ENCODE peak calls at places on chromosomes 3 and 15, in six cellular contexts. One of them, this sample, is unnamed.

GRCh38 chr3:25376346-25376745 is 51.7 kb upstream of the RARB start:
- DNase-seq in IMR-90: no peak
- DNase-seq in tibial artery: no peak
- DNase-seq in HepG2: no peak
- DNase-seq in cardiac muscle cell: no peak
- DNase-seq in kidney: no peak
- DNase-seq in this sample: no peak

GRCh38 chr15:63449711-63450110 is 54.7 kb upstream of the USP3 start:
- DNase-seq in tibial artery: peak; percentile 19
- DNase-seq in cardiac muscle cell: no peak
- DNase-seq in HepG2: no peak
- DNase-seq in kidney: no peak
- DNase-seq in IMR-90: no peak
- DNase-seq in this sample: no peak

GRCh38 chr3:118809696-118810498 is 224.7 kb downstream of the IGSF11 start:
- DNase-seq in HepG2: no peak
- DNase-seq in kidney: no peak
- DNase-seq in cardiac muscle cell: no peak
- DNase-seq in IMR-90: no peak
- DNase-seq in tibial artery: no peak
- DNase-seq in this sample: no peak

GRCh38 chr3:50655009-50655830 is 19.5 kb upstream of the DOCK3 start:
- DNase-seq in kidney: no peak
- DNase-seq in IMR-90: peak; percentile 13
- DNase-seq in HepG2: no peak
- DNase-seq in tibial artery: peak; percentile 38
- DNase-seq in cardiac muscle cell: no peak
- DNase-seq in this sample: no peak

GRCh38 chr3:43818229-43818628 is 127.5 kb downstream of the ABHD5 start:
- DNase-seq in HepG2: no peak
- DNase-seq in tibial artery: no peak
- DNase-seq in IMR-90: no peak
- DNase-seq in cardiac muscle cell: no peak
- DNase-seq in kidney: no peak
- DNase-seq in this sample: no peak

GRCh38 chr3:24018784-24019570 is 73.9 kb downstream of the NR1D2 start:
- DNase-seq in IMR-90: no peak
- DNase-seq in cardiac muscle cell: no peak
- DNase-seq in kidney: no peak
- DNase-seq in HepG2: no peak
- DNase-seq in tibial artery: no peak
- DNase-seq in this sample: peak; percentile 87

GRCh38 chr3:182983811-182984210 is 3.5 kb upstream of the DCUN1D1 start:
- DNase-seq in IMR-90: peak; percentile 36
- DNase-seq in kidney: no peak
- DNase-seq in HepG2: no peak
- DNase-seq in cardiac muscle cell: no peak
- DNase-seq in tibial artery: no peak
- DNase-seq in this sample: no peak

GRCh38 chr3:13308406-13308805 is 111.7 kb downstream of the NUP210 start:
- DNase-seq in kidney: peak; percentile 43
- DNase-seq in tibial artery: no peak
- DNase-seq in cardiac muscle cell: peak; percentile 51
- DNase-seq in IMR-90: peak; percentile 38
- DNase-seq in HepG2: peak; percentile 47
- DNase-seq in this sample: peak; percentile 21

GRCh38 chr15:58110999-58111717 is 27.0 kb upstream of the AQP9 start:
- DNase-seq in tibial artery: no peak
- DNase-seq in kidney: no peak
- DNase-seq in HepG2: no peak
- DNase-seq in cardiac muscle cell: no peak
- DNase-seq in IMR-90: no peak
- DNase-seq in this sample: no peak

GRCh38 chr15:84402856-84403608 is 167.5 kb downstream of the GOLGA6L4 start:
- DNase-seq in HepG2: no peak
- DNase-seq in kidney: peak; percentile 57
- DNase-seq in cardiac muscle cell: no peak
- DNase-seq in tibial artery: no peak
- DNase-seq in IMR-90: no peak
- DNase-seq in this sample: no peak

GRCh38 chr15:45521596-45522167 is 873 bp downstream of the SLC30A4 start:
- DNase-seq in kidney: no peak
- DNase-seq in HepG2: peak; percentile 54
- DNase-seq in tibial artery: no peak
- DNase-seq in cardiac muscle cell: peak; percentile 4
- DNase-seq in IMR-90: no peak
- DNase-seq in this sample: no peak

GRCh38 chr3:104907507-104907906 is 459.2 kb upstream of the ALCAM start:
- DNase-seq in cardiac muscle cell: no peak
- DNase-seq in kidney: no peak
- DNase-seq in IMR-90: peak; percentile 90
- DNase-seq in tibial artery: no peak
- DNase-seq in HepG2: no peak
- DNase-seq in this sample: no peak

GRCh38 chr3:16362781-16363180 is 97.8 kb downstream of the OXNAD1 start:
- DNase-seq in cardiac muscle cell: no peak
- DNase-seq in IMR-90: peak; percentile 45
- DNase-seq in HepG2: no peak
- DNase-seq in kidney: no peak
- DNase-seq in tibial artery: no peak
- DNase-seq in this sample: no peak

GRCh38 chr3:157128771-157129671 is 30.9 kb downstream of the CCNL1 start:
- DNase-seq in cardiac muscle cell: peak; percentile 42
- DNase-seq in tibial artery: no peak
- DNase-seq in IMR-90: peak; percentile 30
- DNase-seq in HepG2: peak; percentile 40
- DNase-seq in kidney: peak; percentile 80
- DNase-seq in this sample: peak; percentile 92

GRCh38 chr15:76663529-76663928 is 241.6 kb downstream of the SCAPER start:
- DNase-seq in kidney: no peak
- DNase-seq in IMR-90: no peak
- DNase-seq in cardiac muscle cell: no peak
- DNase-seq in tibial artery: no peak
- DNase-seq in HepG2: no peak
- DNase-seq in this sample: no peak

GRCh38 chr3:13623101-13623654 is 74.3 kb downstream of the FBLN2 start:
- DNase-seq in tibial artery: no peak
- DNase-seq in kidney: peak; percentile 58
- DNase-seq in cardiac muscle cell: peak; percentile 27
- DNase-seq in IMR-90: peak; percentile 21
- DNase-seq in HepG2: peak; percentile 10
- DNase-seq in this sample: no peak

GRCh38 chr3:107670991-107671390 is 148.2 kb downstream of the BBX start:
- DNase-seq in tibial artery: no peak
- DNase-seq in IMR-90: no peak
- DNase-seq in cardiac muscle cell: no peak
- DNase-seq in HepG2: no peak
- DNase-seq in kidney: no peak
- DNase-seq in this sample: no peak

GRCh38 chr3:38582941-38583645 is 66.4 kb downstream of the SCN5A start:
- DNase-seq in cardiac muscle cell: no peak
- DNase-seq in IMR-90: no peak
- DNase-seq in kidney: no peak
- DNase-seq in HepG2: no peak
- DNase-seq in tibial artery: peak; percentile 44
- DNase-seq in this sample: no peak

GRCh38 chr15:57537072-57537471 is 54.6 kb upstream of the MYZAP start:
- DNase-seq in HepG2: peak; percentile 13
- DNase-seq in kidney: peak; percentile 80
- DNase-seq in IMR-90: peak; percentile 26
- DNase-seq in tibial artery: peak; percentile 91
- DNase-seq in cardiac muscle cell: no peak
- DNase-seq in this sample: no peak

DNA sequence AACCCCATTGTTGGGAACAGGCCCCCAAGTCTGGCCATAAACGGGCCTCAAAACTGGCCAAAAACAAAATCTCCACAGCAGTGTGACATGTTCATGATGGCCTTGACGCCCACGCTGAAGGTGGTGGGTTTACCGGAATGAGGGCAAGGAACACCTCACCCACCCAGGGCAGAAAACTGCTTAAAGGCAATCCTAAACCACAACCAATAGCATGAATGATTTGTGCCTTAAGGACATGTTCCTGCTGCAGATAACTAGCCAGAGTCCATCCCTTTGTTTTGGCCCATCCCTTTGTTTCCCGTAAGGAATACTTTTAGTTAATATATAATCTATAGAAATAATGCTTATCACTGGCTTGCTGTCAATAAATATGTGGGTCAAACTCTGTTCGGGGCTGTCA is 47.7 kb downstream of the KLHDC8B start:
- DNase-seq in kidney: no peak
- DNase-seq in cardiac muscle cell: no peak
- DNase-seq in HepG2: no peak
- DNase-seq in tibial artery: no peak
- DNase-seq in IMR-90: no peak
- DNase-seq in this sample: no peak
- H3K9me3 ChIP-seq in kidney: no peaks in the 10 kb centered on the region
- H3K9me3 ChIP-seq in cardiac muscle cell: no peaks in the 10 kb centered on the region
- H3K9me3 ChIP-seq in HepG2: peaks cover 2% of the 10 kb centered on the region
- H3K9me3 ChIP-seq in tibial artery: no peaks in the 10 kb centered on the region
- H3K9me3 ChIP-seq in IMR-90: peaks cover 4% of the 10 kb centered on the region
- H3K9me3 ChIP-seq in this sample: no peaks in the 10 kb centered on the region

GRCh38 chr3:147380996-147381376 is 25.4 kb downstream of the ZIC4 start:
- DNase-seq in HepG2: no peak
- DNase-seq in IMR-90: no peak
- DNase-seq in tibial artery: no peak
- DNase-seq in kidney: no peak
- DNase-seq in cardiac muscle cell: no peak
- DNase-seq in this sample: no peak

GRCh38 chr3:147385059-147386012 is 21.0 kb downstream of the ZIC4 start:
- DNase-seq in cardiac muscle cell: no peak
- DNase-seq in tibial artery: no peak
- DNase-seq in HepG2: no peak
- DNase-seq in IMR-90: no peak
- DNase-seq in kidney: no peak
- DNase-seq in this sample: no peak

GRCh38 chr3:147381610-147382009 is 24.7 kb downstream of the ZIC4 start:
- DNase-seq in kidney: no peak
- DNase-seq in cardiac muscle cell: no peak
- DNase-seq in tibial artery: no peak
- DNase-seq in HepG2: no peak
- DNase-seq in IMR-90: no peak
- DNase-seq in this sample: no peak

GRCh38 chr3:147384210-147385058 is 21.9 kb downstream of the ZIC4 start:
- DNase-seq in cardiac muscle cell: no peak
- DNase-seq in IMR-90: no peak
- DNase-seq in tibial artery: no peak
- DNase-seq in kidney: no peak
- DNase-seq in HepG2: no peak
- DNase-seq in this sample: no peak

DNA sequence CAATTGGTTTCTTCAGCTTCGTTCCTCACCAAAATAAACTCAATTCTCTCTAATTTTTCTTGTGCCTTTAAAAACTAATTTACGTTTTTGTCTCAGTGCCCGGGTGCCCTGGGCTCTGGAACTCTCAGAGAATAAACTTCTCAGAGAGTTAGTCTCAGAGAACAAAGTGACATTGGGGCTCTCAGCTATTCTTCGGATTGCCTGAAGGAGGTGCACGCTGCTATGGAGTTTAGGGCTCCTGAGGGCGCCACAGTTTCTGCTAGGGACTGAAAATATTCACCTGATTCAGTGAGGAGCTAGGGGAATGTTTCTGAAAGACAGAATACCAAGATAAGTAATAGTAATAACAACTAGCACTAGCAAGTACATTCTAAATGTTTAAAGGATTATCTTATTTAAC is 22.7 kb downstream of the ZIC4 start:
- DNase-seq in cardiac muscle cell: peak; percentile 54
- DNase-seq in tibial artery: no peak
- DNase-seq in IMR-90: no peak
- DNase-seq in kidney: no peak
- DNase-seq in HepG2: no peak
- DNase-seq in this sample: no peak
- TF ChIP-seq CTCF in cardiac muscle cell: peak; percentile 40
- TF ChIP-seq CTCF in tibial artery: no peak
- TF ChIP-seq CTCF in IMR-90: no peak
- TF ChIP-seq CTCF in kidney: no peak
- TF ChIP-seq CTCF in HepG2: peak; percentile 18
- TF ChIP-seq CTCF in this sample: no peak

GRCh38 chr15:27058939-27059338 is 88.0 kb downstream of the GABRG3 start:
- DNase-seq in HepG2: no peak
- DNase-seq in kidney: no peak
- DNase-seq in tibial artery: no peak
- DNase-seq in IMR-90: no peak
- DNase-seq in cardiac muscle cell: no peak
- DNase-seq in this sample: no peak

GRCh38 chr15:27057904-27058645 is 87.1 kb downstream of the GABRG3 start:
- DNase-seq in tibial artery: no peak
- DNase-seq in kidney: no peak
- DNase-seq in IMR-90: no peak
- DNase-seq in cardiac muscle cell: no peak
- DNase-seq in HepG2: no peak
- DNase-seq in this sample: no peak

GRCh38 chr15:27059610-27060202 is 88.7 kb downstream of the GABRG3 start:
- DNase-seq in HepG2: peak; percentile 46
- DNase-seq in IMR-90: peak; percentile 11
- DNase-seq in cardiac muscle cell: peak; percentile 78
- DNase-seq in kidney: no peak
- DNase-seq in tibial artery: no peak
- DNase-seq in this sample: peak; percentile 61

GRCh38 chr15:27064080-27064479 is 93.1 kb downstream of the GABRG3 start:
- DNase-seq in kidney: no peak
- DNase-seq in tibial artery: no peak
- DNase-seq in IMR-90: no peak
- DNase-seq in HepG2: no peak
- DNase-seq in cardiac muscle cell: no peak
- DNase-seq in this sample: no peak

GRCh38 chr15:27061739-27062138 is 90.8 kb downstream of the GABRG3 start:
- DNase-seq in kidney: no peak
- DNase-seq in IMR-90: no peak
- DNase-seq in HepG2: no peak
- DNase-seq in cardiac muscle cell: no peak
- DNase-seq in tibial artery: no peak
- DNase-seq in this sample: no peak
- H3K9me3 ChIP-seq in kidney: no peaks in the 10 kb centered on the region
- H3K9me3 ChIP-seq in IMR-90: peaks cover 31% of the 10 kb centered on the region
- H3K9me3 ChIP-seq in HepG2: no peaks in the 10 kb centered on the region
- H3K9me3 ChIP-seq in cardiac muscle cell: no peaks in the 10 kb centered on the region
- H3K9me3 ChIP-seq in tibial artery: no peaks in the 10 kb centered on the region
- H3K9me3 ChIP-seq in this sample: no peaks in the 10 kb centered on the region

GRCh38 chr3:123432832-123433523 is 15.9 kb downstream of the ADCY5 start:
- DNase-seq in IMR-90: no peak
- DNase-seq in HepG2: peak; percentile 14
- DNase-seq in tibial artery: no peak
- DNase-seq in kidney: no peak
- DNase-seq in cardiac muscle cell: no peak
- DNase-seq in this sample: no peak

GRCh38 chr3:123430266-123430665 is 18.6 kb downstream of the ADCY5 start:
- DNase-seq in HepG2: no peak
- DNase-seq in IMR-90: no peak
- DNase-seq in cardiac muscle cell: no peak
- DNase-seq in tibial artery: no peak
- DNase-seq in kidney: no peak
- DNase-seq in this sample: no peak

GRCh38 chr3:123429362-123430125 is 19.3 kb downstream of the ADCY5 start:
- DNase-seq in tibial artery: no peak
- DNase-seq in HepG2: no peak
- DNase-seq in kidney: no peak
- DNase-seq in IMR-90: no peak
- DNase-seq in cardiac muscle cell: no peak
- DNase-seq in this sample: no peak

GRCh38 chr3:123431007-123431657 is 17.8 kb downstream of the ADCY5 start:
- DNase-seq in cardiac muscle cell: no peak
- DNase-seq in tibial artery: no peak
- DNase-seq in IMR-90: no peak
- DNase-seq in kidney: no peak
- DNase-seq in HepG2: no peak
- DNase-seq in this sample: no peak

GRCh38 chr3:123431658-123432323 is 17.1 kb downstream of the ADCY5 start:
- DNase-seq in IMR-90: no peak
- DNase-seq in cardiac muscle cell: no peak
- DNase-seq in kidney: no peak
- DNase-seq in HepG2: no peak
- DNase-seq in tibial artery: no peak
- DNase-seq in this sample: no peak
- TF ChIP-seq CTCF in IMR-90: no peak
- TF ChIP-seq CTCF in cardiac muscle cell: no peak
- TF ChIP-seq CTCF in kidney: no peak
- TF ChIP-seq CTCF in HepG2: no peak
- TF ChIP-seq CTCF in tibial artery: no peak
- TF ChIP-seq CTCF in this sample: no peak